ENCODE peak calls at places on chromosomes 6 and 20, in four cellular contexts. U is progenitor cell of endocrine pancreas, S is aorta, H is ACHN. N is an unnamed sample.

GRCh38 chr20:18543932-18544331 is 23.3 kb upstream of the SMIM26 start:
- DNase-seq in S (no peak), H (no peak), U (no peak), N (no peak)

GRCh38 chr6:79812195-79812594 is 135.2 kb downstream of the ELOVL4 start:
- DNase-seq in U (no peak), S (no peak), H (no peak), N (no peak)

GRCh38 chr6:15945593-15946159 is 183.2 kb upstream of the MYLIP start:
- DNase-seq in H (no peak), U (no peak), S (no peak), N (no peak)

GRCh38 chr6:169250660-169251059 is 3.0 kb downstream of the THBS2 start:
- DNase-seq in U (no peak), H (peak; percentile 53), S (peak; percentile 76), N (no peak)

GRCh38 chr6:89818977-89819335 is 638 bp downstream of the MDN1 start:
- DNase-seq in H (peak; percentile 31), S (no peak), U (no peak), N (peak; percentile 47)

GRCh38 chr20:33005132-33005566 is 916 bp upstream of the SUN5 start:
- DNase-seq in S (no peak), U (no peak), H (peak; percentile 3), N (peak; percentile 77)

GRCh38 chr6:148146717-148147116 is 195.9 kb upstream of the SASH1 start:
- DNase-seq in S (no peak), H (no peak), U (no peak), N (no peak)

GRCh38 chr20:20699144-20699543 is 13.3 kb downstream of the RALGAPA2 start:
- DNase-seq in S (no peak), H (no peak), U (no peak), N (no peak)

GRCh38 chr6:139593081-139593480 is 218.6 kb upstream of the CITED2 start:
- DNase-seq in U (no peak), H (no peak), S (no peak), N (no peak)

GRCh38 chr6:111523484-111524166 is 40.6 kb upstream of the REV3L start:
- DNase-seq in U (no peak), S (no peak), H (no peak), N (no peak)

GRCh38 chr6:166775180-166775922 is 148.3 kb upstream of the RPS6KA2 start:
- DNase-seq in S (peak; percentile 70), H (peak; percentile 62), U (peak; percentile 39), N (peak; percentile 80)

GRCh38 chr6:56220078-56220477 is 27.3 kb downstream of the COL21A1 start:
- DNase-seq in S (no peak), H (no peak), U (no peak), N (no peak)

GRCh38 chr20:46089076-46089337 is 755 bp downstream of the NCOA5 start:
- DNase-seq in U (no peak), H (no peak), S (no peak), N (peak; percentile 70)

N was measured in NCI-H82.